ENCODE peak calls at places on chromosomes 1 and 21, in eight cellular contexts. H is gastrocnemius medialis, L is choroid plexus epithelial cell, G is heart right ventricle, B is breast epithelium, U is left lung, Z is fibroblast of the aortic adventitia, Y is epithelial cell of proximal tubule. Q is an unnamed sample.

GRCh38 chr1:190373705-190374336 is 103.8 kb downstream of the BRINP3 start:
- DNase-seq in U (no peak), Z (peak), B (no peak), G (no peak), H (no peak), Y (no peak), L (peak), Q (no peak)

GRCh38 chr1:53260631-53261247 is 22.4 kb upstream of the MAGOH start:
- DNase-seq in L (no peak), G (no peak), Y (no peak), U (no peak), H (no peak), B (no peak), Z (no peak), Q (no peak)

GRCh38 chr1:209884249-209884648 is 53.8 kb upstream of the SYT14 start:
- DNase-seq in U (no peak), G (no peak), L (peak), Z (peak), Y (no peak), H (no peak), B (no peak), Q (peak)

GRCh38 chr1:11062965-11063401 is 3.2 kb upstream of the SRM start:
- DNase-seq in B (no peak), H (no peak), G (no peak), U (no peak), L (no peak), Y (no peak), Z (no peak), Q (peak)

GRCh38 chr1:110067957-110068645 is 2.4 kb downstream of the ALX3 start:
- DNase-seq in U (no peak), Z (no peak), L (no peak), G (no peak), H (no peak), B (no peak), Y (no peak), Q (no peak)

GRCh38 chr21:41886331-41886730 is 7.2 kb upstream of the PRDM15 start:
- DNase-seq in Z (no peak), Y (no peak), L (no peak), H (no peak), B (no peak), U (no peak), G (no peak), Q (no peak)

GRCh38 chr1:180265871-180266270 is 35.8 kb downstream of the LHX4 start:
- DNase-seq in Y (no peak), L (no peak), H (no peak), B (no peak), G (no peak), U (no peak), Z (no peak), Q (no peak)

GRCh38 chr1:15584489-15585363 is at the start of gene AGMAT:
- DNase-seq in B (peak), L (peak), U (no peak), Y (no peak), G (no peak), H (peak), Z (no peak), Q (peak)

GRCh38 chr1:7379445-7379971 is 391.6 kb upstream of the VAMP3 start:
- DNase-seq in L (peak), Z (peak), B (no peak), G (peak), U (peak), H (no peak), Y (no peak), Q (peak)

GRCh38 chr1:228810855-228811654 is 75.8 kb downstream of the RHOU start:
- DNase-seq in Z (no peak), L (no peak), B (no peak), Y (no peak), G (no peak), U (no peak), H (no peak), Q (no peak)

GRCh38 chr1:54498383-54499096 is 49.5 kb upstream of the ACOT11 start:
- DNase-seq in B (no peak), Y (no peak), H (no peak), L (peak), U (no peak), G (no peak), Z (no peak), Q (no peak)

GRCh38 chr1:10196991-10197390 is 13.4 kb upstream of the KIF1B start:
- DNase-seq in B (no peak), Y (no peak), Z (peak), L (no peak), H (no peak), G (no peak), U (no peak), Q (peak)

GRCh38 chr1:182198006-182198605 is 136.6 kb upstream of the ZNF648 start:
- DNase-seq in U (no peak), Y (no peak), G (no peak), L (no peak), Z (peak), H (peak), B (no peak), Q (peak)

GRCh38 chr1:11478571-11479374 is at the start of gene DISP3:
- DNase-seq in L (peak), G (peak), H (no peak), Y (no peak), Z (peak), U (no peak), B (no peak), Q (peak)

GRCh38 chr1:10152709-10153284 is 57.6 kb upstream of the KIF1B start:
- DNase-seq in L (peak), Y (no peak), H (peak), U (no peak), Z (peak), B (peak), G (peak), Q (peak)

GRCh38 chr1:166189126-166189525 is 22.3 kb upstream of the FAM78B start:
- DNase-seq in U (no peak), L (no peak), B (no peak), Y (no peak), Z (no peak), G (no peak), H (no peak), Q (no peak)

GRCh38 chr21:45910548-45911221 is 70.9 kb upstream of the COL6A1 start:
- DNase-seq in U (no peak), L (no peak), H (no peak), Z (no peak), B (no peak), G (no peak), Y (no peak), Q (no peak)

GRCh38 chr1:214337536-214337935 is 56.6 kb downstream of the SMYD2 start:
- DNase-seq in G (no peak), U (no peak), L (peak), Y (peak), Z (peak), H (no peak), B (no peak), Q (peak)

GRCh38 chr1:100535264-100535663 is 2.7 kb upstream of the GPR88 start:
- DNase-seq in H (no peak), G (no peak), U (no peak), L (no peak), B (no peak), Y (no peak), Z (no peak), Q (no peak)

GRCh38 chr1:73639494-73639893 is 558.5 kb downstream of the LRRIQ3 start:
- DNase-seq in B (no peak), L (no peak), U (no peak), Z (no peak), Y (no peak), G (no peak), H (no peak), Q (no peak)

GRCh38 chr1:226064168-226064815 is 1.8 kb downstream of the H3-3A start:
- DNase-seq in U (no peak), Y (no peak), H (no peak), G (no peak), B (no peak), L (peak), Z (peak), Q (peak)

GRCh38 chr21:37921091-37921490 is 4.8 kb upstream of the KCNJ6 start:
- DNase-seq in H (no peak), Z (peak), Y (peak), L (peak), U (no peak), G (no peak), B (no peak), Q (no peak)

GRCh38 chr1:9317591-9318331 is 25.1 kb downstream of the SPSB1 start:
- DNase-seq in U (no peak), L (peak), Y (no peak), H (no peak), Z (peak), B (no peak), G (peak), Q (peak)

GRCh38 chr1:198935371-198935921 is 296.6 kb downstream of the PTPRC start:
- DNase-seq in H (peak), G (peak), Y (peak), Z (peak), L (peak), B (peak), U (peak), Q (peak)

GRCh38 chr1:198934901-198935301 is 296.1 kb downstream of the PTPRC start:
- DNase-seq in L (peak), Y (no peak), G (no peak), Z (no peak), U (no peak), B (no peak), H (no peak), Q (peak)

GRCh38 chr1:198934414-198934813 is 295.6 kb downstream of the PTPRC start:
- DNase-seq in U (no peak), Z (peak), Y (no peak), G (no peak), H (no peak), L (no peak), B (no peak), Q (no peak)

GRCh38 chr1:198932351-198932991 is 293.6 kb downstream of the PTPRC start:
- DNase-seq in Y (no peak), B (no peak), L (peak), U (no peak), H (no peak), Z (no peak), G (no peak), Q (no peak)

GRCh38 chr1:198933506-198933905 is 294.7 kb downstream of the PTPRC start:
- DNase-seq in L (no peak), H (no peak), U (no peak), G (no peak), B (no peak), Z (peak), Y (no peak), Q (no peak)
- H3K4me3 ChIP-seq in L (peak), H (peak), U (peak), G (peak), B (no peak), Z (peak), Y (peak), Q (no peak)

DNA sequence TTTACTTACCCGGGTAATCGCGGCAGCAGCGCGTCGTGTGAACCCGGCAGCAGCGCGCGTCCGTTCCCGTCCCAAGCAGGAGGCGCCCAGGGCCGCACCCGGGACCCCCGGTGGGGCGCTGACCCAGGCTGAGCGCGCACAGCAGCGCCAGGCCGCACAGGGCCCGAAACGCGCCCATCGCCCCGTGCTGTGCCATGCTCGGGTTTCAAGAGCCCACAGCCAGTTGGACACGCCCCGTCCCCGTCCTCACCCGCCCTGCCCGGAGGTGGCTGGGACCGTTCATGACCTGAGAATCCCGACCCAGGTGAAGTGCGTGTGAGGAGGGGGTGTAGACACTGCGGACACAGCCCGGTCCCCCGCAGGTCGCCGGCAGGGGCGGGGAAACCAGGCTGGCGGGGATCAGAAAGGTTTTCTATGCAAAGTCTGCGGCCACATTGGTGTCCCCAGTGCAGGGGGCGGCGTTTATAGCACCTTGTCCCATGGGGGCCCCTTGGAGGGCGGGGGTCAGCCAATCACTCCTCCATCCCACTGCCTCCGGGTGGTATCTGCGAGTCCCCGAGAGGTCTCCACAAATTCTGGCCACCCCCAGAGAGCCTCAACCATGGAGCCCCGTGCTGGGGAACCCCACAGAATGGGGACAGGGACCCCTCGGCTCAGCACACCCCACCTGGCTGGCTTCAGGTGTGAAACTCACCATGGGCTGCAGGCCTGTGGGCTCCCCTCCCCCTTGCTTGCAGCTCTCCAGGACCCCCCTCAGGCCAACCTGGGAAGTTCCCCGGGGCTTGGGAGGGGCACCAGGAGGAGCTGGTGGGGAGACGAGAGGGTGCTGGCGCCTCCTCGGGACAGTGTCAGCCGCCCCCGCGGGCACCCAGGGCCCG is at the start of gene TNFRSF18:
- DNase-seq in Y (no peak), L (peak), H (no peak), G (no peak), B (no peak), Z (no peak), U (no peak), Q (no peak)
- TF ChIP-seq CTCF in Y (no peak), L (no peak), H (no peak), G (no peak), B (no peak), Z (no peak), U (no peak), Q (no peak)

GRCh38 chr1:161768986-161769672 is 3.0 kb downstream of the ATF6 start:
- DNase-seq in U (no peak), G (no peak), Y (no peak), Z (peak), H (no peak), L (peak), B (no peak), Q (no peak)

GRCh38 chr1:161770250-161770649 is 4.1 kb downstream of the ATF6 start:
- DNase-seq in H (no peak), B (no peak), Z (no peak), Y (no peak), G (no peak), U (no peak), L (no peak), Q (no peak)

GRCh38 chr1:161771973-161772372 is 5.9 kb downstream of the ATF6 start:
- DNase-seq in U (no peak), G (no peak), L (no peak), Y (no peak), Z (no peak), H (no peak), B (no peak), Q (no peak)

GRCh38 chr1:161772397-161772796 is 6.3 kb downstream of the ATF6 start:
- DNase-seq in Z (no peak), L (peak), G (no peak), U (no peak), H (no peak), Y (no peak), B (no peak), Q (no peak)

GRCh38 chr1:161771166-161771565 is 5.0 kb downstream of the ATF6 start:
- DNase-seq in H (no peak), B (no peak), L (no peak), Z (no peak), Y (no peak), U (no peak), G (no peak), Q (no peak)
- H3K4me3 ChIP-seq in H (no peak), B (no peak), L (no peak), Z (no peak), Y (no peak), U (no peak), G (no peak), Q (no peak)

GRCh38 chr1:241847796-241848668 is at the start of gene EXO1:
- DNase-seq in H (peak), Z (peak), G (peak), U (peak), Y (peak), L (peak), B (peak), Q (peak)
- TF ChIP-seq CTCF in H (no peak), Z (peak), G (no peak), U (peak), Y (peak), L (peak), B (no peak), Q (peak)

DNA sequence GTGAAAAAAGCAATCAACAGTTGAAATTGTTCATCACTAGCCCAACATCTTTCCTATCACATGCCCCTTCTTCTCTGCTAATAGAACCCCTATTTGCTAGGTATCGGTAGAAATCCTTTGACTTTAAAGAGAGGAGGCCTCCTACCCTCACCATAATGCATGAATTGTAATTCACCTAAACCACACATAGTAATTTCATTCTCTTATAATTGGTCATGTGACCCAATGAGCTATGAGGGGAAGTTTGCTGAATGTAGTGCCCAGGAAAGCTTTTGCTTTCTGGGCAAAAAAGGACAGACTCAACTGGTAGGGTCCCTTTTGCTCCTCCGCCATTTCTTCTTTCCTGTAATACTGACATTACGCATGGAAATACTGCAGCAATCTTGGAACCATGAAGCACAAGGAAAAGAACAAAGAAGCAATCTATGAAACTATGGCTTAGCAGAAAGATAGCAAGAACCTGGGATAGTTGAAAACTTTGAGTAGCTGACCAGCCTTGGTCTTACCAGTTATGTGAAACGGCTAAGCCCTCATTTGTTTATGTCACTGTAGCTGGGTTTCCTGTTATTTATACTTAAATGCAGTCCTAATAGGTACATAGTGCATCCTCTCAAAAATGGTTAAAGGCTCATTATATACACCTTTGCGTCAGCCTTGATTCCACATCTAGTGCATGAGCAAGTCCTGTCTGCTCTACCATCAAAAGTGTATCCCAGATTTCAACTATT is 10.2 kb upstream of the CHI3L2 start:
- DNase-seq in H (no peak), U (no peak), G (no peak), Y (no peak), L (no peak), Z (no peak), B (no peak), Q (no peak)
- H3K4me3 ChIP-seq in H (no peak), U (no peak), G (no peak), Y (no peak), L (no peak), Z (no peak), B (no peak), Q (no peak)

GRCh38 chr1:23576338-23577055 is 17.2 kb upstream of the ID3 start:
- DNase-seq in Z (peak), Y (no peak), B (no peak), U (no peak), H (no peak), L (peak), G (no peak), Q (no peak)
- TF ChIP-seq CTCF in Z (no peak), Y (no peak), B (no peak), U (no peak), H (no peak), L (no peak), G (no peak), Q (no peak)

Q was measured in fibroblast of mammary gland.